ENCODE peak calls at places on chromosomes 2 and 18, in seven cellular contexts. One of them, this sample, is unnamed.

GRCh38 chr2:234911271-234911670 is 40.5 kb upstream of the SH3BP4 start:
- DNase-seq in pancreas: no peak
- DNase-seq in dorsolateral prefrontal cortex: no peak
- DNase-seq in brain microvascular endothelial cell: peak
- DNase-seq in heart left ventricle: no peak
- DNase-seq in neural progenitor cell: no peak
- DNase-seq in SK-N-SH: no peak
- DNase-seq in this sample: peak

GRCh38 chr2:170739048-170739447 is 23.9 kb downstream of the SP5 start:
- DNase-seq in pancreas: no peak
- DNase-seq in dorsolateral prefrontal cortex: no peak
- DNase-seq in brain microvascular endothelial cell: peak
- DNase-seq in heart left ventricle: no peak
- DNase-seq in neural progenitor cell: no peak
- DNase-seq in SK-N-SH: no peak
- DNase-seq in this sample: peak

GRCh38 chr2:159262226-159262625 is 24.3 kb downstream of the WDSUB1 start:
- DNase-seq in pancreas: no peak
- DNase-seq in dorsolateral prefrontal cortex: no peak
- DNase-seq in brain microvascular endothelial cell: peak
- DNase-seq in heart left ventricle: no peak
- DNase-seq in neural progenitor cell: no peak
- DNase-seq in SK-N-SH: no peak
- DNase-seq in this sample: no peak

GRCh38 chr2:116980354-116980753 is 834.1 kb upstream of the DDX18 start:
- DNase-seq in pancreas: no peak
- DNase-seq in dorsolateral prefrontal cortex: no peak
- DNase-seq in brain microvascular endothelial cell: no peak
- DNase-seq in heart left ventricle: no peak
- DNase-seq in neural progenitor cell: peak
- DNase-seq in SK-N-SH: no peak
- DNase-seq in this sample: no peak

GRCh38 chr2:166419616-166419934 is 43.8 kb upstream of the SCN9A start:
- DNase-seq in pancreas: no peak
- DNase-seq in dorsolateral prefrontal cortex: no peak
- DNase-seq in brain microvascular endothelial cell: peak
- DNase-seq in heart left ventricle: no peak
- DNase-seq in neural progenitor cell: peak
- DNase-seq in SK-N-SH: no peak
- DNase-seq in this sample: peak

GRCh38 chr2:16032282-16033031 is 92.1 kb downstream of the MYCN start:
- DNase-seq in pancreas: no peak
- DNase-seq in dorsolateral prefrontal cortex: no peak
- DNase-seq in brain microvascular endothelial cell: no peak
- DNase-seq in heart left ventricle: no peak
- DNase-seq in neural progenitor cell: no peak
- DNase-seq in SK-N-SH: no peak
- DNase-seq in this sample: no peak

GRCh38 chr2:170505631-170506270 is 209.4 kb upstream of the SP5 start:
- DNase-seq in pancreas: no peak
- DNase-seq in dorsolateral prefrontal cortex: peak
- DNase-seq in brain microvascular endothelial cell: peak
- DNase-seq in heart left ventricle: peak
- DNase-seq in neural progenitor cell: peak
- DNase-seq in SK-N-SH: no peak
- DNase-seq in this sample: no peak

GRCh38 chr2:168192839-168193616 is 54.4 kb downstream of the STK39 start:
- DNase-seq in pancreas: no peak
- DNase-seq in dorsolateral prefrontal cortex: no peak
- DNase-seq in brain microvascular endothelial cell: no peak
- DNase-seq in heart left ventricle: no peak
- DNase-seq in neural progenitor cell: no peak
- DNase-seq in SK-N-SH: no peak
- DNase-seq in this sample: no peak

GRCh38 chr2:12052771-12053170 is 306.3 kb downstream of the LPIN1 start:
- DNase-seq in pancreas: no peak
- DNase-seq in dorsolateral prefrontal cortex: no peak
- DNase-seq in brain microvascular endothelial cell: no peak
- DNase-seq in heart left ventricle: no peak
- DNase-seq in neural progenitor cell: no peak
- DNase-seq in SK-N-SH: no peak
- DNase-seq in this sample: no peak

GRCh38 chr2:238170386-238171071 is 11.8 kb downstream of the ERFE start:
- DNase-seq in pancreas: peak
- DNase-seq in dorsolateral prefrontal cortex: no peak
- DNase-seq in brain microvascular endothelial cell: no peak
- DNase-seq in heart left ventricle: no peak
- DNase-seq in neural progenitor cell: no peak
- DNase-seq in SK-N-SH: peak
- DNase-seq in this sample: no peak

GRCh38 chr2:105242286-105242993 is 897 bp downstream of the GPR45 start:
- DNase-seq in pancreas: no peak
- DNase-seq in dorsolateral prefrontal cortex: no peak
- DNase-seq in brain microvascular endothelial cell: no peak
- DNase-seq in heart left ventricle: no peak
- DNase-seq in neural progenitor cell: no peak
- DNase-seq in SK-N-SH: no peak
- DNase-seq in this sample: no peak

GRCh38 chr2:61759718-61760117 is 94.1 kb downstream of the FAM161A start:
- DNase-seq in pancreas: no peak
- DNase-seq in dorsolateral prefrontal cortex: no peak
- DNase-seq in brain microvascular endothelial cell: peak
- DNase-seq in heart left ventricle: no peak
- DNase-seq in neural progenitor cell: no peak
- DNase-seq in SK-N-SH: no peak
- DNase-seq in this sample: peak

GRCh38 chr2:217902281-217903141 is 100.3 kb downstream of the TNS1 start:
- DNase-seq in pancreas: peak
- DNase-seq in dorsolateral prefrontal cortex: no peak
- DNase-seq in brain microvascular endothelial cell: peak
- DNase-seq in heart left ventricle: peak
- DNase-seq in neural progenitor cell: no peak
- DNase-seq in SK-N-SH: no peak
- DNase-seq in this sample: peak

GRCh38 chr18:59357928-59358327 is 1.1 kb downstream of the LMAN1 start:
- DNase-seq in pancreas: peak
- DNase-seq in dorsolateral prefrontal cortex: no peak
- DNase-seq in brain microvascular endothelial cell: peak
- DNase-seq in heart left ventricle: no peak
- DNase-seq in neural progenitor cell: peak
- DNase-seq in SK-N-SH: peak
- DNase-seq in this sample: peak

GRCh38 chr2:150276737-150277136 is 210.7 kb downstream of the RND3 start:
- DNase-seq in pancreas: no peak
- DNase-seq in dorsolateral prefrontal cortex: no peak
- DNase-seq in brain microvascular endothelial cell: no peak
- DNase-seq in heart left ventricle: no peak
- DNase-seq in neural progenitor cell: no peak
- DNase-seq in SK-N-SH: no peak
- DNase-seq in this sample: no peak

GRCh38 chr2:30410217-30410616 is 36.8 kb upstream of the LCLAT1 start:
- DNase-seq in pancreas: no peak
- DNase-seq in dorsolateral prefrontal cortex: no peak
- DNase-seq in brain microvascular endothelial cell: peak
- DNase-seq in heart left ventricle: no peak
- DNase-seq in neural progenitor cell: no peak
- DNase-seq in SK-N-SH: no peak
- DNase-seq in this sample: peak

GRCh38 chr2:160076935-160077334 is 14.5 kb upstream of the PLA2R1 start:
- DNase-seq in pancreas: no peak
- DNase-seq in dorsolateral prefrontal cortex: no peak
- DNase-seq in brain microvascular endothelial cell: no peak
- DNase-seq in heart left ventricle: no peak
- DNase-seq in neural progenitor cell: no peak
- DNase-seq in SK-N-SH: no peak
- DNase-seq in this sample: no peak

GRCh38 chr2:27264253-27264752 is 1.5 kb upstream of the SLC30A3 start:
- DNase-seq in pancreas: no peak
- DNase-seq in dorsolateral prefrontal cortex: no peak
- DNase-seq in brain microvascular endothelial cell: no peak
- DNase-seq in heart left ventricle: no peak
- DNase-seq in neural progenitor cell: peak
- DNase-seq in SK-N-SH: peak
- DNase-seq in this sample: no peak

GRCh38 chr18:36132756-36133155 is 3.1 kb downstream of the ELP2 start:
- DNase-seq in pancreas: no peak
- DNase-seq in dorsolateral prefrontal cortex: no peak
- DNase-seq in brain microvascular endothelial cell: no peak
- DNase-seq in heart left ventricle: no peak
- DNase-seq in neural progenitor cell: no peak
- DNase-seq in SK-N-SH: no peak
- DNase-seq in this sample: no peak

GRCh38 chr2:190696792-190697398 is 48.0 kb downstream of the NAB1 start:
- DNase-seq in pancreas: no peak
- DNase-seq in dorsolateral prefrontal cortex: no peak
- DNase-seq in brain microvascular endothelial cell: no peak
- DNase-seq in heart left ventricle: no peak
- DNase-seq in neural progenitor cell: peak
- DNase-seq in SK-N-SH: no peak
- DNase-seq in this sample: no peak
- H3K27ac ChIP-seq in pancreas: no peak
- H3K27ac ChIP-seq in dorsolateral prefrontal cortex: no peak
- H3K27ac ChIP-seq in brain microvascular endothelial cell: no peak
- H3K27ac ChIP-seq in heart left ventricle: no peak
- H3K27ac ChIP-seq in neural progenitor cell: peak
- H3K27ac ChIP-seq in SK-N-SH: no peak
- H3K27ac ChIP-seq in this sample: no peak

DNA sequence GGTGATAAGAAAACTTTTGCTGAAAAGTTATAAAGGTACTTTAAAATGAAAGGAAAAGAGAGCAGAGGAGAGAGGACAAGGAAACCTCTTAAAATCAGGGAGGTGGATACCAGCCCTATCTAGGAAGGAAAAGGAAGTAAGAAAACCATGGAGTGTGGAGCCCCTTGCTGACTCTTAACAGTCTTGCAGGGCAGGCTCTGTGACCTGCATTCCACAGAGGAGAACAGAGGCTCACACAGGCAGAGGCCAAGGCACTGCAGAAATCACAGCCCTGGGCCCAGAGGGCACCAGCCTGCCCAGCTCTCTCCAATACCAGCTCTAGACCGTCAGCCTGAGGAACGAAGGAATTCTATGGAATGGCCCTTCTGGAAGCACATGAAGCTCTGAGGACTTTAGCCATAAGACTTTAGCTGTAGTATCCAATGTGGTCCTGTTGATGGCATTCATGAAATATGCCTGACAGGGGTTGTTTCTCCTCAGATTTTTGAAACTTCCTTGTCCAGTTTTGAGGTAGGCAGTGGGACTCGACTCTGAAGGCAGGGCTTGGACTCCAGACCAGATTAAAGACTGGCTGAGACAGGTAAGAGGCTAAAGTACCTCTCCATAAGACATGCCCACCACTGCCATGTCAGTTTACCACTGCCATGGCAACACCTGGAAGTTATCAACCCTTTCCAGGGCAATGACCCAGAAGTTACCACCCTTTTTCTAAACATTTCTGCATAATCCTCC is 216.3 kb downstream of the ANAPC1 start:
- DNase-seq in pancreas: peak
- DNase-seq in dorsolateral prefrontal cortex: no peak
- DNase-seq in brain microvascular endothelial cell: peak
- DNase-seq in heart left ventricle: peak
- DNase-seq in neural progenitor cell: no peak
- DNase-seq in SK-N-SH: no peak
- DNase-seq in this sample: peak
- TF ChIP-seq CTCF in pancreas: no peak
- TF ChIP-seq CTCF in dorsolateral prefrontal cortex: no peak
- TF ChIP-seq CTCF in brain microvascular endothelial cell: peak
- TF ChIP-seq CTCF in heart left ventricle: peak
- TF ChIP-seq CTCF in neural progenitor cell: no peak
- TF ChIP-seq CTCF in SK-N-SH: peak
- TF ChIP-seq CTCF in this sample: no peak

GRCh38 chr2:113376248-113376934 is 61.1 kb upstream of the ZNG1B start:
- DNase-seq in pancreas: no peak
- DNase-seq in dorsolateral prefrontal cortex: no peak
- DNase-seq in brain microvascular endothelial cell: no peak
- DNase-seq in heart left ventricle: no peak
- DNase-seq in neural progenitor cell: no peak
- DNase-seq in SK-N-SH: no peak
- DNase-seq in this sample: no peak
- H3K27ac ChIP-seq in pancreas: no peak
- H3K27ac ChIP-seq in dorsolateral prefrontal cortex: no peak
- H3K27ac ChIP-seq in brain microvascular endothelial cell: no peak
- H3K27ac ChIP-seq in heart left ventricle: peak
- H3K27ac ChIP-seq in neural progenitor cell: no peak
- H3K27ac ChIP-seq in SK-N-SH: no peak
- H3K27ac ChIP-seq in this sample: no peak

DNA sequence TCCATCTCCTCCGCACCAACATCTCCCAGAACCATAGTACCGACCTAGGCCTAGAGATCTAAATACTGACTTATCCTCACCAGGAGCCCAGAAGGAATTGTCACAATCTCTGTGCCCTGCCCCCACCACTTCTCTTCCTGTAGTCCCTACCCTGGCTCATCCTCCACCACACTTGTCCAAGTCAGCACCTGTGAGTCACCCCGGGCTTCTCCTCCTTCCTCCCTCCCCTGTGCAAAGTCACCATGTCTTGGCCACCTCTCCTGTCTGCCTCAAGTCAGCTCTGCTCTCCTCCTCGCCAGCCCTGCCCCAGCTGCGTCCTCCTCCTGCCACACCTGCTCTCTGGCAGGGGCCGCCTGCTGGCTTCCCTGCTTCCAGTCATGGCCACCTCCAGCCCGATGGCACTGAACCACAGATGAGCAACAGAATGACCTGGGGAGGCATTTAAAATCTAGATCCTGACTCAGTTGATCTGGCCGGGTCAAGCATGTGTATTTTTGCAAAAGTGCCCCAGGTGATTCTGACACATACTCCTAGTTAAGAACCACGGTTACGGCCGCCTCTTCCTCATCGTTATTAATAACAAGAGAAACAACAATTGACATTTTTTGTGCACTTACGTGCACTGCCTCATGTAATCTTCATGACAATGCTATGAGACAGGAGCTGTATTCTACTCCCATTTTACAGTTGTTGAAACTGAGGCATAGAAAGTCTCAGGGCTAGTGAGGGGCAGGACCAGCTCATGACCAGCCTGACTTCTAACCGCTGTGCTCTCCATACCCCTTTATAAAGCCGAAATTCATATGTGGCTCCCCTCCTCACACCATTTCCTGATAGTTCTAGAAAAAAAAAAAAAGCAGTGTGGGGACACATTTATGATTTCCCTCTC is 36.1 kb upstream of the ASPRV1 start:
- DNase-seq in pancreas: no peak
- DNase-seq in dorsolateral prefrontal cortex: no peak
- DNase-seq in brain microvascular endothelial cell: peak
- DNase-seq in heart left ventricle: no peak
- DNase-seq in neural progenitor cell: no peak
- DNase-seq in SK-N-SH: no peak
- DNase-seq in this sample: peak
- TF ChIP-seq CTCF in pancreas: no peak
- TF ChIP-seq CTCF in dorsolateral prefrontal cortex: no peak
- TF ChIP-seq CTCF in brain microvascular endothelial cell: no peak
- TF ChIP-seq CTCF in heart left ventricle: no peak
- TF ChIP-seq CTCF in neural progenitor cell: no peak
- TF ChIP-seq CTCF in SK-N-SH: no peak
- TF ChIP-seq CTCF in this sample: no peak

This sample was measured in RWPE1.